ENCODE peak calls at places on chromosomes 16 and 17, in five cellular contexts. B is ACHN, A is glutamatergic neuron, E is AML-193, R is H7. W is an unnamed sample.

GRCh38 chr17:245611-246010 is 64.2 kb upstream of the DOC2B start:
- DNase-seq in B (no peak), A (no peak), E (no peak), R (no peak), W (peak)

GRCh38 chr16:84224554-84224953 is 15.3 kb downstream of the KCNG4 start:
- DNase-seq in B (no peak), A (no peak), E (no peak), R (no peak), W (no peak)

GRCh38 chr17:80877829-80878303 is 113.8 kb upstream of the CHMP6 start:
- DNase-seq in B (no peak), A (no peak), E (no peak), R (peak), W (no peak)

GRCh38 chr16:80656731-80657150 is 115.9 kb downstream of the DYNLRB2 start:
- DNase-seq in B (no peak), A (no peak), E (no peak), R (peak), W (no peak)

GRCh38 chr16:88857728-88858339 is 907 bp downstream of the TRAPPC2L start:
- DNase-seq in B (peak), A (peak), E (peak), R (peak), W (peak)

GRCh38 chr16:3029499-3030127 is 5.8 kb downstream of the THOC6 start:
- DNase-seq in B (no peak), A (no peak), E (no peak), R (peak), W (no peak)

GRCh38 chr16:30078744-30079143 is 3.0 kb downstream of the PPP4C start:
- DNase-seq in B (no peak), A (no peak), E (no peak), R (no peak), W (no peak)

GRCh38 chr16:22937169-22937568 is 123.2 kb downstream of the HS3ST2 start:
- DNase-seq in B (no peak), A (no peak), E (no peak), R (no peak), W (no peak)

GRCh38 chr16:73125860-73126259 is 77.9 kb upstream of the ZFHX3 start:
- DNase-seq in B (no peak), A (no peak), E (peak), R (no peak), W (no peak)

GRCh38 chr17:46264456-46265198 is 30.3 kb upstream of the LRRC37A start:
- DNase-seq in B (peak), A (no peak), E (no peak), R (peak), W (no peak)

GRCh38 chr17:78040561-78041400 is 82.3 kb downstream of the TNRC6C start:
- DNase-seq in B (no peak), A (no peak), E (no peak), R (peak), W (peak)

GRCh38 chr17:42409467-42410351 is 13.3 kb downstream of the CAVIN1 start:
- DNase-seq in B (peak), A (no peak), E (no peak), R (no peak), W (no peak)

GRCh38 chr16:66342294-66342900 is 24.1 kb upstream of the CDH5 start:
- DNase-seq in B (peak), A (peak), E (peak), R (peak), W (peak)

GRCh38 chr17:74798239-74798707 is 22.1 kb upstream of the NAT9 start:
- DNase-seq in B (peak), A (no peak), E (no peak), R (no peak), W (no peak)

GRCh38 chr16:67546761-67547422 is 15.4 kb upstream of the CTCF start:
- DNase-seq in B (peak), A (peak), E (peak), R (peak), W (peak)

GRCh38 chr17:38443356-38444026 is 15.2 kb downstream of the ARHGAP23 start:
- DNase-seq in B (no peak), A (no peak), E (no peak), R (peak), W (no peak)

GRCh38 chr17:64500487-64500859 is 3.6 kb upstream of the POLG2 start:
- DNase-seq in B (no peak), A (no peak), E (no peak), R (no peak), W (no peak)

W was measured in WERI-Rb-1.